ENCODE peak calls at places on chromosomes 6 and 20, in six cellular contexts. One of them, this sample, is unnamed.
A peak's percentile ranks its signal among the peaks of the same experiment; 100 is the strongest.

GRCh38 chr6:49923826-49924225 is 40.1 kb downstream of the DEFB114 start:
- DNase-seq in GM06990: no peak
- DNase-seq in WERI-Rb-1: no peak
- DNase-seq in fibroblast of the aortic adventitia: no peak
- DNase-seq in neural crest cell: no peak
- DNase-seq in astrocyte: no peak
- DNase-seq in this sample: no peak

GRCh38 chr6:106069478-106069877 is 16.7 kb upstream of the PRDM1 start:
- DNase-seq in GM06990: no peak
- DNase-seq in WERI-Rb-1: peak; percentile 70
- DNase-seq in fibroblast of the aortic adventitia: peak; percentile 93
- DNase-seq in neural crest cell: no peak
- DNase-seq in astrocyte: peak; percentile 84
- DNase-seq in this sample: no peak

GRCh38 chr20:52410746-52411317 is 219.3 kb upstream of the ZFP64 start:
- DNase-seq in GM06990: no peak
- DNase-seq in WERI-Rb-1: no peak
- DNase-seq in fibroblast of the aortic adventitia: no peak
- DNase-seq in neural crest cell: no peak
- DNase-seq in astrocyte: peak; percentile 10
- DNase-seq in this sample: no peak

GRCh38 chr20:37504404-37505096 is 16.5 kb upstream of the NNAT start:
- DNase-seq in GM06990: no peak
- DNase-seq in WERI-Rb-1: peak; percentile 58
- DNase-seq in fibroblast of the aortic adventitia: no peak
- DNase-seq in neural crest cell: no peak
- DNase-seq in astrocyte: no peak
- DNase-seq in this sample: no peak

GRCh38 chr6:75934643-75935472 is 137.6 kb downstream of the IMPG1 start:
- DNase-seq in GM06990: peak; percentile 33
- DNase-seq in WERI-Rb-1: peak; percentile 43
- DNase-seq in fibroblast of the aortic adventitia: peak; percentile 80
- DNase-seq in neural crest cell: peak; percentile 45
- DNase-seq in astrocyte: peak; percentile 66
- DNase-seq in this sample: no peak

GRCh38 chr6:168163096-168163731 is 84.2 kb upstream of the FRMD1 start:
- DNase-seq in GM06990: no peak
- DNase-seq in WERI-Rb-1: no peak
- DNase-seq in fibroblast of the aortic adventitia: peak; percentile 43
- DNase-seq in neural crest cell: no peak
- DNase-seq in astrocyte: peak; percentile 34
- DNase-seq in this sample: no peak

GRCh38 chr20:50496773-50497375 is 13.3 kb upstream of the PTPN1 start:
- DNase-seq in GM06990: no peak
- DNase-seq in WERI-Rb-1: no peak
- DNase-seq in fibroblast of the aortic adventitia: no peak
- DNase-seq in neural crest cell: no peak
- DNase-seq in astrocyte: no peak
- DNase-seq in this sample: no peak

GRCh38 chr6:1395941-1396908 is 6.8 kb downstream of the FOXF2 start:
- DNase-seq in GM06990: no peak
- DNase-seq in WERI-Rb-1: no peak
- DNase-seq in fibroblast of the aortic adventitia: no peak
- DNase-seq in neural crest cell: no peak
- DNase-seq in astrocyte: no peak
- DNase-seq in this sample: no peak

GRCh38 chr6:148509152-148509571 is 166.5 kb downstream of the SASH1 start:
- DNase-seq in GM06990: no peak
- DNase-seq in WERI-Rb-1: no peak
- DNase-seq in fibroblast of the aortic adventitia: peak; percentile 76
- DNase-seq in neural crest cell: no peak
- DNase-seq in astrocyte: peak; percentile 64
- DNase-seq in this sample: no peak

GRCh38 chr6:151436814-151437213 is 15.1 kb downstream of the RMND1 start:
- DNase-seq in GM06990: no peak
- DNase-seq in WERI-Rb-1: no peak
- DNase-seq in fibroblast of the aortic adventitia: peak; percentile 89
- DNase-seq in neural crest cell: no peak
- DNase-seq in astrocyte: peak; percentile 63
- DNase-seq in this sample: no peak

GRCh38 chr6:166810864-166811263 is 145.5 kb downstream of the RNASET2 start:
- DNase-seq in GM06990: no peak
- DNase-seq in WERI-Rb-1: no peak
- DNase-seq in fibroblast of the aortic adventitia: no peak
- DNase-seq in neural crest cell: no peak
- DNase-seq in astrocyte: no peak
- DNase-seq in this sample: no peak

GRCh38 chr20:61253264-61253639 is 1.2 kb downstream of the CDH4 start:
- DNase-seq in GM06990: no peak
- DNase-seq in WERI-Rb-1: no peak
- DNase-seq in fibroblast of the aortic adventitia: no peak
- DNase-seq in neural crest cell: peak; percentile 50
- DNase-seq in astrocyte: no peak
- DNase-seq in this sample: no peak

GRCh38 chr20:62120990-62121775 is 1.1 kb upstream of the LSM14B start:
- DNase-seq in GM06990: no peak
- DNase-seq in WERI-Rb-1: peak; percentile 49
- DNase-seq in fibroblast of the aortic adventitia: peak; percentile 80
- DNase-seq in neural crest cell: no peak
- DNase-seq in astrocyte: peak; percentile 48
- DNase-seq in this sample: no peak

GRCh38 chr6:27830212-27830664 is 82.0 kb downstream of the OR2B2 start:
- DNase-seq in GM06990: no peak
- DNase-seq in WERI-Rb-1: no peak
- DNase-seq in fibroblast of the aortic adventitia: no peak
- DNase-seq in neural crest cell: no peak
- DNase-seq in astrocyte: no peak
- DNase-seq in this sample: no peak

GRCh38 chr6:151118453-151119123 is 121.2 kb upstream of the AKAP12 start:
- DNase-seq in GM06990: no peak
- DNase-seq in WERI-Rb-1: no peak
- DNase-seq in fibroblast of the aortic adventitia: no peak
- DNase-seq in neural crest cell: no peak
- DNase-seq in astrocyte: no peak
- DNase-seq in this sample: no peak

GRCh38 chr20:18588554-18589043 is 745 bp downstream of the DTD1 start:
- DNase-seq in GM06990: no peak
- DNase-seq in WERI-Rb-1: no peak
- DNase-seq in fibroblast of the aortic adventitia: no peak
- DNase-seq in neural crest cell: no peak
- DNase-seq in astrocyte: no peak
- DNase-seq in this sample: no peak

GRCh38 chr6:87393026-87393622 is 14.6 kb upstream of the CFAP206 start:
- DNase-seq in GM06990: peak; percentile 26
- DNase-seq in WERI-Rb-1: peak; percentile 14
- DNase-seq in fibroblast of the aortic adventitia: peak; percentile 73
- DNase-seq in neural crest cell: peak; percentile 23
- DNase-seq in astrocyte: peak; percentile 46
- DNase-seq in this sample: no peak

GRCh38 chr20:8385247-8385646 is 253.2 kb downstream of the PLCB1 start:
- DNase-seq in GM06990: no peak
- DNase-seq in WERI-Rb-1: peak; percentile 91
- DNase-seq in fibroblast of the aortic adventitia: peak; percentile 43
- DNase-seq in neural crest cell: no peak
- DNase-seq in astrocyte: peak; percentile 14
- DNase-seq in this sample: no peak

GRCh38 chr6:14458669-14459266 is 341.2 kb downstream of the CD83 start:
- DNase-seq in GM06990: no peak
- DNase-seq in WERI-Rb-1: no peak
- DNase-seq in fibroblast of the aortic adventitia: peak; percentile 96
- DNase-seq in neural crest cell: no peak
- DNase-seq in astrocyte: peak; percentile 93
- DNase-seq in this sample: no peak

GRCh38 chr6:65558071-65558470 is 149.0 kb downstream of the EYS start:
- DNase-seq in GM06990: no peak
- DNase-seq in WERI-Rb-1: no peak
- DNase-seq in fibroblast of the aortic adventitia: no peak
- DNase-seq in neural crest cell: no peak
- DNase-seq in astrocyte: no peak
- DNase-seq in this sample: no peak

GRCh38 chr20:41406307-41406706 is 39.7 kb upstream of the EMILIN3 start:
- DNase-seq in GM06990: no peak
- DNase-seq in WERI-Rb-1: no peak
- DNase-seq in fibroblast of the aortic adventitia: no peak
- DNase-seq in neural crest cell: no peak
- DNase-seq in astrocyte: no peak
- DNase-seq in this sample: no peak

GRCh38 chr6:136079701-136080565 is 170.2 kb downstream of the MTFR2 start:
- DNase-seq in GM06990: no peak
- DNase-seq in WERI-Rb-1: no peak
- DNase-seq in fibroblast of the aortic adventitia: no peak
- DNase-seq in neural crest cell: no peak
- DNase-seq in astrocyte: no peak
- DNase-seq in this sample: no peak

GRCh38 chr6:155795173-155795796 is 339.6 kb upstream of the NOX3 start:
- DNase-seq in GM06990: no peak
- DNase-seq in WERI-Rb-1: no peak
- DNase-seq in fibroblast of the aortic adventitia: peak; percentile 67
- DNase-seq in neural crest cell: no peak
- DNase-seq in astrocyte: peak; percentile 72
- DNase-seq in this sample: no peak

GRCh38 chr6:142262231-142262630 is 39.6 kb upstream of the ADGRG6 start:
- DNase-seq in GM06990: no peak
- DNase-seq in WERI-Rb-1: no peak
- DNase-seq in fibroblast of the aortic adventitia: no peak
- DNase-seq in neural crest cell: no peak
- DNase-seq in astrocyte: no peak
- DNase-seq in this sample: no peak

GRCh38 chr6:142258757-142259156 is 43.0 kb upstream of the ADGRG6 start:
- DNase-seq in GM06990: no peak
- DNase-seq in WERI-Rb-1: no peak
- DNase-seq in fibroblast of the aortic adventitia: no peak
- DNase-seq in neural crest cell: no peak
- DNase-seq in astrocyte: no peak
- DNase-seq in this sample: no peak

GRCh38 chr6:142265476-142265875 is 36.3 kb upstream of the ADGRG6 start:
- DNase-seq in GM06990: no peak
- DNase-seq in WERI-Rb-1: no peak
- DNase-seq in fibroblast of the aortic adventitia: no peak
- DNase-seq in neural crest cell: no peak
- DNase-seq in astrocyte: no peak
- DNase-seq in this sample: no peak

GRCh38 chr6:142258305-142258704 is 43.5 kb upstream of the ADGRG6 start:
- DNase-seq in GM06990: no peak
- DNase-seq in WERI-Rb-1: no peak
- DNase-seq in fibroblast of the aortic adventitia: no peak
- DNase-seq in neural crest cell: no peak
- DNase-seq in astrocyte: no peak
- DNase-seq in this sample: no peak

DNA sequence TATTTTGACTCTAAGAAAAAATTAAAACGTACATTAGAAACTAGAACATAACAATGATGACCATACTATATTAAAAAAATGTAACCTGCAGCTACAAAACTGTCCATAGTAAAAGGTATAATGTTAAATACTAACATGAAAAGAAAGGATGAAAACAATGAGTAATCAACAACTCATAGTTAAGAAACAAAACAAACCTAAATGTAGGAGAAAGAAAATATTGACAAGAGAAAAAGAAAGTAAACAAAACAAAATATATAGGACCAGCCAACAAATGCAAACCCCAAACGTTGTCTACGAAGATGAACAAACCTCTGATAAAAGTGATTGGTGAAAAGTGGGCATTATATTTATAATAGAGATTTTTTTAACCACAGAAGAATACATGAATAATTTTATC is 41.1 kb upstream of the ADGRG6 start:
- DNase-seq in GM06990: no peak
- DNase-seq in WERI-Rb-1: no peak
- DNase-seq in fibroblast of the aortic adventitia: no peak
- DNase-seq in neural crest cell: no peak
- DNase-seq in astrocyte: no peak
- DNase-seq in this sample: no peak
- TF ChIP-seq CTCF in GM06990: no peak
- TF ChIP-seq CTCF in WERI-Rb-1: no peak
- TF ChIP-seq CTCF in fibroblast of the aortic adventitia: no peak
- TF ChIP-seq CTCF in neural crest cell: no peak
- TF ChIP-seq CTCF in astrocyte: no peak
- TF ChIP-seq CTCF in this sample: no peak

GRCh38 chr6:80744213-80744612 is 637.7 kb downstream of the BCKDHB start:
- DNase-seq in GM06990: no peak
- DNase-seq in WERI-Rb-1: no peak
- DNase-seq in fibroblast of the aortic adventitia: no peak
- DNase-seq in neural crest cell: no peak
- DNase-seq in astrocyte: no peak
- DNase-seq in this sample: no peak

DNA sequence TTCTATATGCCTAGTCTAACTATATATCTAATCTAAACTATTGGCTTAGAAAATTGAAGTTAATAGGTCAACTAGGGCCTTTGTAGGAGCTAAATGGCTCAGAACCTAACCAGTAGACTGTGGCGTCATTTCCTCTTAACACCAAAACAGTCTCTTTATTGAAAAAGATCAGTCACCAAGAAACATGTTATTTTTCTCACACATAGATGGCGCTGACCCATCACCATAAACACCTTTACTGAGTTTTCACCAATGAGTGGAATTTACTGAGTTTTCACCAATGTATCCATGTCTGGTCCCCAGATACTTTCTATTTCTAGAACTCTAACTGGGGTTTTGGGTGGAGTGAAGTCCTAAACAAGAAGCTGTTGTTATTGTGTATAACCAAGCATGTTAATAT is 636.0 kb downstream of the BCKDHB start:
- DNase-seq in GM06990: no peak
- DNase-seq in WERI-Rb-1: no peak
- DNase-seq in fibroblast of the aortic adventitia: peak; percentile 77
- DNase-seq in neural crest cell: no peak
- DNase-seq in astrocyte: peak; percentile 39
- DNase-seq in this sample: no peak
- TF ChIP-seq CTCF in GM06990: peak; percentile 10
- TF ChIP-seq CTCF in WERI-Rb-1: peak; percentile 24
- TF ChIP-seq CTCF in fibroblast of the aortic adventitia: peak; percentile 57
- TF ChIP-seq CTCF in neural crest cell: peak; percentile 63
- TF ChIP-seq CTCF in astrocyte: peak; percentile 37
- TF ChIP-seq CTCF in this sample: peak; percentile 63

GRCh38 chr20:278607-279571 is 11.7 kb downstream of the C20orf96 start:
- DNase-seq in GM06990: no peak
- DNase-seq in WERI-Rb-1: no peak
- DNase-seq in fibroblast of the aortic adventitia: no peak
- DNase-seq in neural crest cell: no peak
- DNase-seq in astrocyte: no peak
- DNase-seq in this sample: no peak
- TF ChIP-seq CTCF in GM06990: no peak
- TF ChIP-seq CTCF in WERI-Rb-1: no peak
- TF ChIP-seq CTCF in fibroblast of the aortic adventitia: no peak
- TF ChIP-seq CTCF in neural crest cell: no peak
- TF ChIP-seq CTCF in astrocyte: no peak
- TF ChIP-seq CTCF in this sample: no peak

DNA sequence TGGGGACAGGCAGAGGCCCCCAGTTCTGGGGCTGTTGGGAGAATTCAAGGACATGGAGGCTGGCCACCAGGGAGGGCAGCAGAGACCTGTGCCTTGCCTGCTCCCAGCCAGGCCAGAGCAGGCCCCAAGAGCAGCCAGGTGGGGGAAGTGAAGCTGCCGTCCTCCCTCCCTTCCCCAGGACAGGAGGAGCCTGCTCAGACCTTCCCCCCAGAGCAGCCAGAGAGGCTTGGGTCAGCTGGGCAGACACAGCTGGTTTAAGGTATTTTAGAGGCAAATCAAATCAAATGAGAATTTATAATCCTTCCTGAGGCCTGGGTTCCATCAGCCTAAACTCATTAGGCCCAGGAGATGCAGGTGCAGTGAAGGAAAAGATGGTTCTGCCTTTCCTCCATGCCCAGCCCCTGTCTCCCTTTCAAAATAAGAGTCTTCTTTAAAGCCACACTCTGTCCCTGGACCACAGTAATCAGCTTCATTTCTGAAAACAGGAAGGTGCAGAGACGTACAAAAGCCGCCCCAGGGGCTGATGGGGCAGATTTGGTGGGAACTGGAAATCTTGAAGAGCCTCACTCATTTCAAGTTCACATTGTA is 21.7 kb downstream of the BMP7 start:
- DNase-seq in GM06990: no peak
- DNase-seq in WERI-Rb-1: peak; percentile 15
- DNase-seq in fibroblast of the aortic adventitia: no peak
- DNase-seq in neural crest cell: no peak
- DNase-seq in astrocyte: no peak
- DNase-seq in this sample: no peak
- TF ChIP-seq CTCF in GM06990: peak; percentile 8
- TF ChIP-seq CTCF in WERI-Rb-1: peak; percentile 35
- TF ChIP-seq CTCF in fibroblast of the aortic adventitia: no peak
- TF ChIP-seq CTCF in neural crest cell: no peak
- TF ChIP-seq CTCF in astrocyte: no peak
- TF ChIP-seq CTCF in this sample: no peak

This sample was measured in type B pancreatic cell.